ENCODE peak calls at places on chromosomes 13 and 19, in four cellular contexts. E, O, C and Y are unnamed samples.

GRCh38 chr13:27496006-27496405 is 45.6 kb upstream of the MTIF3 start:
- DNase-seq in E (no peak), O (no peak), C (no peak), Y (no peak)

GRCh38 chr13:28597641-28598040 is 61.3 kb upstream of the POMP start:
- DNase-seq in E (no peak), O (no peak), C (no peak), Y (no peak)

GRCh38 chr19:16581145-16581970 is 9.1 kb upstream of the SLC35E1 start:
- DNase-seq in E (no peak), O (no peak), C (peak), Y (no peak)

GRCh38 chr19:46616631-46617322 is 8.1 kb downstream of the PTGIR start:
- DNase-seq in E (no peak), O (no peak), C (peak), Y (peak)

GRCh38 chr13:40564342-40564997 is 102.0 kb downstream of the FOXO1 start:
- DNase-seq in E (no peak), O (no peak), C (no peak), Y (no peak)

GRCh38 chr13:112715715-112716460 is 26.1 kb downstream of the ATP11A start:
- DNase-seq in E (no peak), O (no peak), C (no peak), Y (peak)

GRCh38 chr19:3981373-3981735 is 3.9 kb downstream of the EEF2 start:
- DNase-seq in E (no peak), O (no peak), C (no peak), Y (no peak)

GRCh38 chr19:57027360-57027759 is 92.4 kb upstream of the USP29 start:
- DNase-seq in E (no peak), O (no peak), C (no peak), Y (no peak)

GRCh38 chr19:13974073-13974472 is 21.8 kb downstream of the DCAF15 start:
- DNase-seq in E (no peak), O (no peak), C (no peak), Y (no peak)

GRCh38 chr19:48588670-48589399 is 17.7 kb upstream of the SPACA4 start:
- DNase-seq in E (peak), O (peak), C (peak), Y (peak)

GRCh38 chr19:17420267-17420924 is 549 bp downstream of the MVB12A start:
- DNase-seq in E (no peak), O (no peak), C (peak), Y (peak)

GRCh38 chr13:23069571-23069970 is 111.2 kb upstream of the SGCG start:
- DNase-seq in E (no peak), O (no peak), C (no peak), Y (no peak)

GRCh38 chr13:67120872-67121531 is 109.1 kb downstream of the PCDH9 start:
- DNase-seq in E (no peak), O (no peak), C (no peak), Y (no peak)

GRCh38 chr19:14059093-14059480 is 2.8 kb downstream of the PALM3 start:
- DNase-seq in E (peak), O (peak), C (no peak), Y (no peak)

GRCh38 chr19:15702590-15702930 is 25.3 kb upstream of the OR10H2 start:
- DNase-seq in E (no peak), O (peak), C (peak), Y (peak)

GRCh38 chr13:41457589-41458186 is 338 bp downstream of the RGCC start:
- DNase-seq in E (peak), O (no peak), C (no peak), Y (peak)

GRCh38 chr13:64052526-64052925 is 2636.9 kb upstream of the PCDH20 start:
- DNase-seq in E (no peak), O (no peak), C (no peak), Y (no peak)

GRCh38 chr13:113971471-113972231 is 2.2 kb downstream of the C13orf46 start:
- DNase-seq in E (no peak), O (no peak), C (peak), Y (peak)

GRCh38 chr13:95615539-95615938 is 29.0 kb downstream of the DZIP1 start:
- DNase-seq in E (no peak), O (no peak), C (no peak), Y (no peak)

GRCh38 chr19:35144259-35144599 is 1.2 kb downstream of the FXYD7 start:
- DNase-seq in E (no peak), O (no peak), C (no peak), Y (peak)

GRCh38 chr19:47418595-47419036 is 711 bp downstream of the MEIS3 start:
- DNase-seq in E (no peak), O (no peak), C (no peak), Y (peak)